ENCODE peak calls at places on chromosomes 6 and 20, in four cellular contexts. One of them, this sample, is unnamed.

GRCh38 chr6:157101166-157101565 is 222.2 kb downstream of the TMEM242 start:
- DNase-seq in HT1080: no peak
- DNase-seq in brain microvascular endothelial cell: no peak
- DNase-seq in substantia nigra: no peak
- DNase-seq in this sample: no peak

GRCh38 chr6:15061176-15061575 is 184.7 kb upstream of the JARID2 start:
- DNase-seq in HT1080: no peak
- DNase-seq in brain microvascular endothelial cell: no peak
- DNase-seq in substantia nigra: no peak
- DNase-seq in this sample: no peak

GRCh38 chr6:157460182-157460999 is 79.4 kb downstream of the ZDHHC14 start:
- DNase-seq in HT1080: no peak
- DNase-seq in brain microvascular endothelial cell: no peak
- DNase-seq in substantia nigra: no peak
- DNase-seq in this sample: no peak

GRCh38 chr20:21342656-21343345 is 39.7 kb downstream of the XRN2 start:
- DNase-seq in HT1080: no peak
- DNase-seq in brain microvascular endothelial cell: no peak
- DNase-seq in substantia nigra: no peak
- DNase-seq in this sample: no peak

GRCh38 chr6:10855233-10855632 is 16.9 kb upstream of the MAK start:
- DNase-seq in HT1080: no peak
- DNase-seq in brain microvascular endothelial cell: no peak
- DNase-seq in substantia nigra: no peak
- DNase-seq in this sample: no peak

GRCh38 chr6:121849477-121849876 is 414.0 kb downstream of the GJA1 start:
- DNase-seq in HT1080: peak; percentile 53
- DNase-seq in brain microvascular endothelial cell: peak; percentile 80
- DNase-seq in substantia nigra: peak; percentile 1
- DNase-seq in this sample: peak; percentile 70

GRCh38 chr20:44701116-44701865 is 13.9 kb upstream of the CCN5 start:
- DNase-seq in HT1080: no peak
- DNase-seq in brain microvascular endothelial cell: no peak
- DNase-seq in substantia nigra: no peak
- DNase-seq in this sample: no peak

GRCh38 chr20:48195121-48195870 is 410.0 kb upstream of the SULF2 start:
- DNase-seq in HT1080: no peak
- DNase-seq in brain microvascular endothelial cell: no peak
- DNase-seq in substantia nigra: no peak
- DNase-seq in this sample: no peak

GRCh38 chr6:40999498-41000070 is 39.4 kb downstream of the UNC5CL start:
- DNase-seq in HT1080: peak; percentile 60
- DNase-seq in brain microvascular endothelial cell: no peak
- DNase-seq in substantia nigra: peak; percentile 2
- DNase-seq in this sample: no peak

GRCh38 chr20:32509639-32510066 is 75.5 kb downstream of the NOL4L start:
- DNase-seq in HT1080: peak; percentile 43
- DNase-seq in brain microvascular endothelial cell: no peak
- DNase-seq in substantia nigra: no peak
- DNase-seq in this sample: no peak

GRCh38 chr6:158174514-158174913 is 6.4 kb downstream of the GTF2H5 start:
- DNase-seq in HT1080: peak; percentile 6
- DNase-seq in brain microvascular endothelial cell: peak; percentile 84
- DNase-seq in substantia nigra: no peak
- DNase-seq in this sample: no peak

GRCh38 chr6:47153066-47153755 is 111.1 kb upstream of the ADGRF1 start:
- DNase-seq in HT1080: no peak
- DNase-seq in brain microvascular endothelial cell: peak; percentile 30
- DNase-seq in substantia nigra: no peak
- DNase-seq in this sample: peak; percentile 51

GRCh38 chr6:75601608-75602163 is at the start of gene SENP6:
- DNase-seq in HT1080: peak; percentile 68
- DNase-seq in brain microvascular endothelial cell: peak; percentile 57
- DNase-seq in substantia nigra: peak; percentile 86
- DNase-seq in this sample: peak; percentile 59

GRCh38 chr6:63573899-63574553 is 1.7 kb downstream of the LOC128125822 start:
- DNase-seq in HT1080: peak; percentile 78
- DNase-seq in brain microvascular endothelial cell: peak; percentile 51
- DNase-seq in substantia nigra: peak; percentile 1
- DNase-seq in this sample: no peak

GRCh38 chr20:25308671-25309394 is 60.9 kb downstream of the PYGB start:
- DNase-seq in HT1080: peak; percentile 88
- DNase-seq in brain microvascular endothelial cell: peak; percentile 81
- DNase-seq in substantia nigra: no peak
- DNase-seq in this sample: no peak

GRCh38 chr20:40738976-40739375 is 49.9 kb upstream of the MAFB start:
- DNase-seq in HT1080: no peak
- DNase-seq in brain microvascular endothelial cell: no peak
- DNase-seq in substantia nigra: no peak
- DNase-seq in this sample: no peak

GRCh38 chr6:17469006-17469972 is 75.9 kb downstream of the CAP2 start:
- DNase-seq in HT1080: no peak
- DNase-seq in brain microvascular endothelial cell: no peak
- DNase-seq in substantia nigra: no peak
- DNase-seq in this sample: no peak

GRCh38 chr6:15504040-15504491 is 158.8 kb downstream of the DTNBP1 start:
- DNase-seq in HT1080: no peak
- DNase-seq in brain microvascular endothelial cell: peak; percentile 28
- DNase-seq in substantia nigra: peak; percentile 29
- DNase-seq in this sample: no peak

GRCh38 chr6:3625161-3625979 is 126.1 kb downstream of the PXDC1 start:
- DNase-seq in HT1080: no peak
- DNase-seq in brain microvascular endothelial cell: no peak
- DNase-seq in substantia nigra: no peak
- DNase-seq in this sample: no peak

GRCh38 chr20:2515203-2515602 is 6.5 kb upstream of the ZNF343 start:
- DNase-seq in HT1080: no peak
- DNase-seq in brain microvascular endothelial cell: no peak
- DNase-seq in substantia nigra: no peak
- DNase-seq in this sample: no peak

GRCh38 chr20:33065785-33066184 is 12.1 kb downstream of the BPIFB3 start:
- DNase-seq in HT1080: no peak
- DNase-seq in brain microvascular endothelial cell: no peak
- DNase-seq in substantia nigra: no peak
- DNase-seq in this sample: peak; percentile 77

GRCh38 chr6:153698001-153698400 is 341.0 kb upstream of the OPRM1 start:
- DNase-seq in HT1080: no peak
- DNase-seq in brain microvascular endothelial cell: no peak
- DNase-seq in substantia nigra: no peak
- DNase-seq in this sample: no peak

GRCh38 chr6:123901441-123901840 is 97.8 kb downstream of the NKAIN2 start:
- DNase-seq in HT1080: no peak
- DNase-seq in brain microvascular endothelial cell: no peak
- DNase-seq in substantia nigra: no peak
- DNase-seq in this sample: no peak

GRCh38 chr6:111925296-111925695 is 52.0 kb upstream of the FYN start:
- DNase-seq in HT1080: peak; percentile 93
- DNase-seq in brain microvascular endothelial cell: peak; percentile 68
- DNase-seq in substantia nigra: no peak
- DNase-seq in this sample: peak; percentile 10

GRCh38 chr20:47540443-47541354 is 39.0 kb downstream of the NCOA3 start:
- DNase-seq in HT1080: no peak
- DNase-seq in brain microvascular endothelial cell: no peak
- DNase-seq in substantia nigra: no peak
- DNase-seq in this sample: no peak

GRCh38 chr6:55379486-55379885 is 52.2 kb downstream of the GFRAL start:
- DNase-seq in HT1080: no peak
- DNase-seq in brain microvascular endothelial cell: no peak
- DNase-seq in substantia nigra: no peak
- DNase-seq in this sample: no peak

GRCh38 chr6:19608546-19608945 is 228.6 kb upstream of the ID4 start:
- DNase-seq in HT1080: no peak
- DNase-seq in brain microvascular endothelial cell: no peak
- DNase-seq in substantia nigra: no peak
- DNase-seq in this sample: no peak

GRCh38 chr6:100203391-100203790 is 209.4 kb upstream of the MCHR2 start:
- DNase-seq in HT1080: peak; percentile 93
- DNase-seq in brain microvascular endothelial cell: peak; percentile 88
- DNase-seq in substantia nigra: no peak
- DNase-seq in this sample: peak; percentile 85

GRCh38 chr6:42929928-42930360 is 664 bp downstream of the CNPY3 start:
- DNase-seq in HT1080: peak; percentile 77
- DNase-seq in brain microvascular endothelial cell: peak; percentile 57
- DNase-seq in substantia nigra: peak; percentile 30
- DNase-seq in this sample: peak; percentile 36

GRCh38 chr20:63854766-63855362 is 6.4 kb upstream of the ABHD16B start:
- DNase-seq in HT1080: no peak
- DNase-seq in brain microvascular endothelial cell: no peak
- DNase-seq in substantia nigra: no peak
- DNase-seq in this sample: no peak

GRCh38 chr6:27517928-27518787 is 45.3 kb upstream of the ZNF184 start:
- DNase-seq in HT1080: no peak
- DNase-seq in brain microvascular endothelial cell: no peak
- DNase-seq in substantia nigra: no peak
- DNase-seq in this sample: no peak

GRCh38 chr6:87832025-87832825 is 130.2 kb upstream of the AKIRIN2 start:
- DNase-seq in HT1080: peak; percentile 38
- DNase-seq in brain microvascular endothelial cell: no peak
- DNase-seq in substantia nigra: no peak
- DNase-seq in this sample: no peak

GRCh38 chr6:130967502-130968469 is 95.3 kb downstream of the EPB41L2 start:
- DNase-seq in HT1080: peak; percentile 20
- DNase-seq in brain microvascular endothelial cell: peak; percentile 49
- DNase-seq in substantia nigra: no peak
- DNase-seq in this sample: no peak

GRCh38 chr20:10259166-10259565 is 40.5 kb downstream of the SNAP25 start:
- DNase-seq in HT1080: no peak
- DNase-seq in brain microvascular endothelial cell: no peak
- DNase-seq in substantia nigra: no peak
- DNase-seq in this sample: no peak

GRCh38 chr6:130537447-130537846 is 171.6 kb downstream of the TMEM200A start:
- DNase-seq in HT1080: no peak
- DNase-seq in brain microvascular endothelial cell: no peak
- DNase-seq in substantia nigra: no peak
- DNase-seq in this sample: no peak

GRCh38 chr6:56816393-56816792 is 138.5 kb upstream of the BEND6 start:
- DNase-seq in HT1080: no peak
- DNase-seq in brain microvascular endothelial cell: no peak
- DNase-seq in substantia nigra: no peak
- DNase-seq in this sample: no peak

GRCh38 chr6:24831771-24832718 is 33.3 kb upstream of the ARMH2 start:
- DNase-seq in HT1080: no peak
- DNase-seq in brain microvascular endothelial cell: peak; percentile 20
- DNase-seq in substantia nigra: no peak
- DNase-seq in this sample: no peak

GRCh38 chr6:32116674-32117073 is 7.5 kb upstream of the TNXB start:
- DNase-seq in HT1080: no peak
- DNase-seq in brain microvascular endothelial cell: peak; percentile 21
- DNase-seq in substantia nigra: no peak
- DNase-seq in this sample: no peak